ENCODE peak calls at places on chromosomes 3 and 15, in four cellular contexts. One of them, this sample, is unnamed.

GRCh38 chr3:172448661-172449467 is 608 bp upstream of the GHSR start:
- DNase-seq in HepG2: no peak
- DNase-seq in GM12878: no peak
- DNase-seq in K562: no peak
- DNase-seq in this sample: no peak

GRCh38 chr3:10398341-10398740 is 77.4 kb upstream of the SEC13 start:
- DNase-seq in GM12878: no peak
- DNase-seq in HepG2: no peak
- DNase-seq in K562: no peak
- DNase-seq in this sample: peak

GRCh38 chr15:99558084-99558483 is 7.7 kb upstream of the MEF2A start:
- DNase-seq in GM12878: no peak
- DNase-seq in HepG2: no peak
- DNase-seq in K562: no peak
- DNase-seq in this sample: no peak

GRCh38 chr3:36905545-36905944 is 39.3 kb downstream of the TRANK1 start:
- DNase-seq in K562: no peak
- DNase-seq in GM12878: no peak
- DNase-seq in HepG2: no peak
- DNase-seq in this sample: no peak

GRCh38 chr3:55491296-55491816 is 4.2 kb upstream of the WNT5A start:
- DNase-seq in GM12878: no peak
- DNase-seq in HepG2: no peak
- DNase-seq in K562: no peak
- DNase-seq in this sample: no peak

GRCh38 chr3:142027713-142028112 is 121.6 kb downstream of the TFDP2 start:
- DNase-seq in HepG2: no peak
- DNase-seq in GM12878: no peak
- DNase-seq in K562: no peak
- DNase-seq in this sample: peak

GRCh38 chr15:33722005-33722672 is 246.2 kb upstream of the CHRM5 start:
- DNase-seq in GM12878: peak
- DNase-seq in K562: no peak
- DNase-seq in HepG2: no peak
- DNase-seq in this sample: no peak

GRCh38 chr3:57068437-57069089 is 8.1 kb downstream of the SPATA12 start:
- DNase-seq in K562: peak
- DNase-seq in HepG2: no peak
- DNase-seq in GM12878: peak
- DNase-seq in this sample: no peak

GRCh38 chr15:40441736-40442531 is 1.2 kb downstream of the BAHD1 start:
- DNase-seq in GM12878: no peak
- DNase-seq in HepG2: no peak
- DNase-seq in K562: peak
- DNase-seq in this sample: peak

GRCh38 chr15:25068696-25069095 is 113.9 kb downstream of the SNRPN start:
- DNase-seq in HepG2: no peak
- DNase-seq in K562: no peak
- DNase-seq in GM12878: no peak
- DNase-seq in this sample: no peak

GRCh38 chr15:72203507-72203837 is 5.9 kb upstream of the GRAMD2A start:
- DNase-seq in GM12878: no peak
- DNase-seq in HepG2: no peak
- DNase-seq in K562: no peak
- DNase-seq in this sample: no peak

GRCh38 chr3:60298141-60298540 is 953.1 kb downstream of the FHIT start:
- DNase-seq in HepG2: no peak
- DNase-seq in K562: no peak
- DNase-seq in GM12878: no peak
- DNase-seq in this sample: no peak

GRCh38 chr15:56866798-56867197 is 51.6 kb upstream of the TCF12 start:
- DNase-seq in HepG2: peak
- DNase-seq in K562: no peak
- DNase-seq in GM12878: no peak
- DNase-seq in this sample: no peak

GRCh38 chr3:150397220-150397619 is 10.9 kb upstream of the TSC22D2 start:
- DNase-seq in HepG2: no peak
- DNase-seq in K562: no peak
- DNase-seq in GM12878: no peak
- DNase-seq in this sample: no peak

GRCh38 chr3:114393367-114394072 is 99.7 kb downstream of the TIGIT start:
- DNase-seq in K562: no peak
- DNase-seq in GM12878: no peak
- DNase-seq in HepG2: no peak
- DNase-seq in this sample: no peak

GRCh38 chr3:15049584-15049983 is 15.5 kb downstream of the MRPS25 start:
- DNase-seq in K562: no peak
- DNase-seq in GM12878: no peak
- DNase-seq in HepG2: no peak
- DNase-seq in this sample: no peak
- TF ChIP-seq FOXK2 in K562: no peak
- TF ChIP-seq FOXK2 in GM12878: no peak
- TF ChIP-seq FOXK2 in HepG2: no peak
- TF ChIP-seq FOXK2 in this sample: no peak

GRCh38 chr3:41489205-41489604 is 289.9 kb downstream of the CTNNB1 start:
- DNase-seq in GM12878: no peak
- DNase-seq in HepG2: no peak
- DNase-seq in K562: no peak
- DNase-seq in this sample: no peak
- TF ChIP-seq FOXK2 in GM12878: no peak
- TF ChIP-seq FOXK2 in HepG2: no peak
- TF ChIP-seq FOXK2 in K562: no peak
- TF ChIP-seq FOXK2 in this sample: no peak

DNA sequence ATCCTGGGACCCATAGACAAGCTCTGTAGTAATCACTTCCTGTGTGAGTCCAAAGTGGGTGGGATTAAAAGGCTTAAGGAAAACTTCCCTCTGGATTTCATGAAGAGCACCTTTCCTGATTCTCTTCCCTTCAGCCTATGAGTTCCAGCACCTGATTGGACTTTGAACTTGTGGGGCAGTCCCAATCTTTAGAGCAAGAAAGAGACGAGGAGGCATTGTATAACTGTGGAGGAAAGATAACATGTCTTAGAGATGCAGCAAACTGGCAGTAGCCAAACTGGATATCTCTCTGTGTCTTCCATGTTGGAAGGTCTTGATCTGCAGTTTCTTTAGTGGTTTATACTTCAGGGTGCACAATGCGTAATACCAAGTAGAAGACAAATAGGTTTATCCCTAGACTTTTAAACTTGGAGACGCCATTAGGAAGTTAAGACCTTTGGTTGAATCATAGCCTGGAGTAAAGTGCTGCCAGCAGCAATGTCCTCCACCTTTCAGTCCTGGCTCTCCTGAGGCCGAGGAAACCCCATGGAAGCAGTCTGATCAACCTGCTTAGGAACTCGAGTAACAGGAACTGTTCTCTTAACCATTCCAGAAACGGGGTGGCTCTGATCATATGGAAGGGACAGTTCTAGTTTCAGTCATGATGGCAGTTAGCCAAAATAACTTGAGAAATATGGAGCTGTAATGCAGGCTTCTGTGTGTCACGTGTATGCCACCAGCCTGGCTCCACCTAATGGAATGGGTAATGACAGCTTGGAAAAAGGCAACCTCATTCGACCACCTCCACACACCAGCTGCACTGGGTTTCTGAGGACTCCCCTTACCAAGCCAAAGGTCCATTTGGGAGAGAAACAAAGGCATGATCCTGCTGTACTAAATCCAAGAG is 4.7 kb downstream of the EIF1B start:
- DNase-seq in HepG2: peak
- DNase-seq in K562: peak
- DNase-seq in GM12878: no peak
- DNase-seq in this sample: no peak
- TF ChIP-seq FOXK2 in HepG2: no peak
- TF ChIP-seq FOXK2 in K562: no peak
- TF ChIP-seq FOXK2 in GM12878: no peak
- TF ChIP-seq FOXK2 in this sample: no peak

DNA sequence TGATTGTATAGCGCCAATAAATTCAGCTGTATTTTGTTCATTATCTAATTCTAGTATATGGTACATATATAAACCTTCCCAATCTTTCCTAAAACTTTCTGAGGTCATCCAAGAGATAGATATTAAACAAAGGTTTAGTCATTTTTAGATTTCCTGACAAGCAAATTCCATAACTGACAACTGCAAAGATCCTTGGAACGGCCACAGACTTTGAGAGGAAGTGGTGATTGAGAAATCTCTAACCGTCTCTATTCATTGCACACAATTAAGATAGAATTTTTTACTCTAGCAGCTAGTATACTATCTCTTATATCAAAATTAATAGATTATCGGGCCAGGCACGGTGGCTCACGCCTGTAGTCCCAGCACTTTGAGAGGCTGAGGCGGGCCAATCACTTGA is 4.7 kb downstream of the CSNK1G1 start:
- DNase-seq in HepG2: no peak
- DNase-seq in K562: no peak
- DNase-seq in GM12878: no peak
- DNase-seq in this sample: no peak
- TF ChIP-seq FOXK2 in HepG2: no peak
- TF ChIP-seq FOXK2 in K562: no peak
- TF ChIP-seq FOXK2 in GM12878: no peak
- TF ChIP-seq FOXK2 in this sample: no peak

GRCh38 chr15:38624248-38625214 is 59.9 kb upstream of the RASGRP1 start:
- DNase-seq in GM12878: no peak
- DNase-seq in K562: no peak
- DNase-seq in HepG2: no peak
- DNase-seq in this sample: no peak
- TF ChIP-seq FOXK2 in GM12878: no peak
- TF ChIP-seq FOXK2 in K562: no peak
- TF ChIP-seq FOXK2 in HepG2: no peak
- TF ChIP-seq FOXK2 in this sample: no peak